ENCODE peak calls at places on chromosomes 11 and 22, in six cellular contexts. O is H1, N is HL-60, J is HCT116, K is sigmoid colon, X is suprapubic skin. Y is an unnamed sample.

GRCh38 chr11:102157219-102157618 is 47.0 kb downstream of the YAP1 start:
- DNase-seq in O (no peak), N (no peak), J (no peak), K (peak; percentile 76), X (no peak), Y (no peak)

GRCh38 chr22:50049299-50050195 is 8.6 kb downstream of the TTLL8 start:
- DNase-seq in O (no peak), N (no peak), J (no peak), K (no peak), X (no peak), Y (no peak)

GRCh38 chr11:87187930-87188329 is 150.2 kb downstream of the TMEM135 start:
- DNase-seq in O (no peak), N (no peak), J (no peak), K (no peak), X (no peak), Y (no peak)

GRCh38 chr11:27081056-27081455 is 40.4 kb downstream of the BBOX1 start:
- DNase-seq in O (no peak), N (no peak), J (no peak), K (no peak), X (no peak), Y (no peak)

GRCh38 chr11:3613998-3614741 is 27.6 kb downstream of the ART5 start:
- DNase-seq in O (no peak), N (peak; percentile 28), J (no peak), K (no peak), X (no peak), Y (no peak)

GRCh38 chr11:104433751-104434150 is 269.8 kb upstream of the PDGFD start:
- DNase-seq in O (no peak), N (no peak), J (no peak), K (no peak), X (no peak), Y (no peak)

GRCh38 chr11:18720086-18720810 is 5.7 kb downstream of the IGSF22 start:
- DNase-seq in O (no peak), N (no peak), J (no peak), K (no peak), X (no peak), Y (no peak)

GRCh38 chr11:45385423-45385822 is 99.3 kb upstream of the SYT13 start:
- DNase-seq in O (no peak), N (no peak), J (no peak), K (no peak), X (no peak), Y (no peak)

GRCh38 chr11:76166314-76166713 is 40.0 kb downstream of the WNT11 start:
- DNase-seq in O (no peak), N (no peak), J (no peak), K (no peak), X (no peak), Y (no peak)

GRCh38 chr11:69684651-69685050 is 9.5 kb upstream of the LTO1 start:
- DNase-seq in O (no peak), N (no peak), J (no peak), K (peak; percentile 49), X (peak; percentile 62), Y (no peak)

GRCh38 chr11:118277312-118277711 is 13.2 kb upstream of the MPZL2 start:
- DNase-seq in O (no peak), N (no peak), J (peak; percentile 44), K (no peak), X (no peak), Y (peak; percentile 31)

GRCh38 chr22:49923445-49923844 is 5.0 kb downstream of the CRELD2 start:
- DNase-seq in O (no peak), N (no peak), J (no peak), K (no peak), X (no peak), Y (no peak)

GRCh38 chr11:34249439-34250073 is 108.3 kb downstream of the ABTB2 start:
- DNase-seq in O (no peak), N (no peak), J (no peak), K (no peak), X (no peak), Y (no peak)

GRCh38 chr11:16989554-16989953 is 24.7 kb downstream of the PLEKHA7 start:
- DNase-seq in O (no peak), N (no peak), J (no peak), K (no peak), X (no peak), Y (no peak)

GRCh38 chr22:43257549-43257948 is 70.6 kb upstream of the TTLL12 start:
- DNase-seq in O (no peak), N (no peak), J (no peak), K (no peak), X (no peak), Y (no peak)

GRCh38 chr11:44036811-44037657 is 10.7 kb upstream of the ACCSL start:
- DNase-seq in O (peak; percentile 61), N (peak; percentile 11), J (peak; percentile 61), K (peak; percentile 93), X (peak; percentile 82), Y (no peak)

GRCh38 chr22:24290459-24290858 is 19.8 kb downstream of the SPECC1L start:
- DNase-seq in O (no peak), N (no peak), J (no peak), K (no peak), X (no peak), Y (no peak)

DNA sequence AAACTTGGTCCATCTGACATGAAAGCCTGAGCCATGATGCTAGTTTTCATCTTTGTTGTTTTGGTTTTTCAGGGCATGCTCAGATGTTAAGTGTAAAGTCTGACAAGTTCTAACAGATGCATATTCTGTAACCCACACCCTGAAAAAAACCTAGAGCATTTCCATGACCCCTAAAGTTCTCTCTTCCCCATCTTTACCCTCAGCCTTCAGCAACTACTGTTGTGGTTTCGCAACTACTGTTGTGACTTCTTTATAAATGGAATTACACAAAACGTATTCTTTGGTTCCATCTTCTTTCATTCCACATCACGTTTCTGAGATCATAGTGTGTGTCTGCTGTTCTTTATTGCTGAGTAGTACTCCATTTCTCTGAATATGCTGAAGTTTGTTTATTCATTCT is 65.1 kb upstream of the LDLRAD3 start:
- DNase-seq in O (no peak), N (peak; percentile 47), J (no peak), K (no peak), X (no peak), Y (no peak)
- TF ChIP-seq POLR2AphosphoS5 in O (no peak), N (no peak), J (no peak), K (no peak), X (no peak), Y (no peak)

DNA sequence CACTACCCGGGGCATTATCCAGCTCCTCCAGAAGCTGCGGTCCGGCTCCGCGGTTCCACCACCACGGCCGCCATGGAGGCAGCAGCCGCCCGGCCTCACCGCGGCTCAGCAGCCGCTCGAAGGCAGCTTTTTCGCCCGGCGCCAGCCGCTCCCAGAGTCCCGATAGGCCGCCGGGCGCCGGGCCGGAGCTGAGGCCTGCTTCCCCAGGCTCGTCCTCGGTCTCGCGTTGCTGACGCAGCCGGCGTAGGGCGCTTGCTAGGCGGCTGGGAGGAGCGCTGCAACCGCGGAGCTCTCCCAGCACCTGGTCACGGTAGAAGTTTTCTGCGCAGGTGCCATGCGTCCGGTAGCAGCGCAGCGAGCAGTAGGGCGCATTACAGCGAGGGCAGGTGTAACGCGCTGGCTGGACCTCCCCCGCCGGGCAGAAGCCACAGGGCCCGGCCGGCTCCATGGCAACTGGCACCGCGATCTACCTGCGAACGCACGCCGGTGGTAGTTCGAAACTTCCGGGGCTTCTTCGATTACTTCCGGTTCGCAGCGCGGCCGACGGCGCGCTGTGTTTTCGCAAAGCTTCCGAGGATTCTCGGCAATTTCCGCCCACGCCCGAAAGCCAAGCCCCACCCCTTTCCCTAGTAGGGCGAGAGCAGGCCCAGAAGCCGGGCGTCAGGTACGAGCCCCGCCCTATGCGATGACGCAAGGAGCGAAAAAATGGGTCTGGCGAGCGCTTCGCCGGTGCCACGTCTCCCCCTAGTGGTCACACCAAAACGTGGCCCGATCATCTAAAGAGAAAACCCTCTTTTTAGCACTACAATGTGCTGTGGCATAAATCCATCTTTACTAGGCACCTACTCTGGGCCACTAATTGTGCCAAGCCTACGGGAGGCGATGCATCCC is at the start of gene ZNHIT2:
- DNase-seq in O (peak; percentile 98), N (peak; percentile 98), J (peak; percentile 98), K (peak; percentile 100), X (peak; percentile 100), Y (peak; percentile 99)
- H3K27ac ChIP-seq in O (peak within 1 kb of the TSS; percentile 78), N (peak within 1 kb of the TSS; percentile 83), J (peak within 1 kb of the TSS; percentile 95), K (peak within 1 kb of the TSS; percentile 89), X (peak within 1 kb of the TSS; percentile 92), Y (peak within 1 kb of the TSS; percentile 89)

GRCh38 chr11:9568161-9568853 is 5.2 kb upstream of the WEE1 start:
- DNase-seq in O (no peak), N (no peak), J (no peak), K (no peak), X (no peak), Y (no peak)

GRCh38 chr11:9563196-9563730 is 10.2 kb upstream of the WEE1 start:
- DNase-seq in O (no peak), N (no peak), J (no peak), K (no peak), X (no peak), Y (no peak)

GRCh38 chr11:9566561-9567063 is 6.9 kb upstream of the WEE1 start:
- DNase-seq in O (no peak), N (no peak), J (no peak), K (no peak), X (no peak), Y (no peak)

GRCh38 chr11:9567401-9567800 is 6.1 kb upstream of the WEE1 start:
- DNase-seq in O (no peak), N (no peak), J (no peak), K (no peak), X (no peak), Y (no peak)

DNA sequence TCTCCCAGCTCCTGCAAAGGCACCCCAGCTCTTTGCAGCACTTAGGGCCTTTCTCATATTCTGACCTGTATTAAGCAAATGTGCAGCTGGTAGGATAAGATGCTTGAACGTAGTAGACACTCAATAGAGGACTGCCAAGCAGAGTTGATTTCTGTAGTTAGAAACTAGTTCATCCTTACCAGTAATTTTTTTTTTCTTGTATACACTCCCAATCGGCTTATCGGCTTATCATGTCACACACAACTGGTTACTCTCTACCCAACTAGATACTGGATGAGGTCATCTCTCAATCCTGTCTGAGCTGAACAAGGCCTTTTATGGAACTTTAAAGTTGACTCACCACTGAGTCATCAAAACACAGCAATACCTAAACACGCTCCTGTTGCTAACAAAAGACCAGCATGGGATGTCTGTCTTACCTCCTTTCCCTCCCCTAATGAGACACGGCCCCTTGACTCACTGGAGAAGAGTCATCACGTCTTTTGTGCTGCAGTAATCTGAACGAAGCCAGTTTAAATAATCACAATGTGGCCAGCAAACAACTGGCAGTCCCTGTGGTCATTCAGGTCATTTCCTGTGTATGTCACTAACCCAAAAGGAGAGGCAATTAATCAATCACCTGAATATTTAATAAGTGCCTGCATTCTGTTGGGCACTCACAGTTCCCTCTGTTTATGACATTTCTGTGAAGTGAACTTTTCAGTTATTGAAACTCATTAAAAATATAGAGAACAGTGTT is 7.5 kb upstream of the WEE1 start:
- DNase-seq in O (peak; percentile 60), N (peak; percentile 71), J (peak; percentile 100), K (peak; percentile 86), X (no peak), Y (peak; percentile 66)
- H3K4me3 ChIP-seq in O (no peak overlapping the region), N (no peak overlapping the region), J (peak overlapping the region; percentile 20), K (no peak overlapping the region), X (no peak overlapping the region), Y (no peak overlapping the region)

GRCh38 chr11:73833067-73833466 is 43.6 kb downstream of the COA4 start:
- DNase-seq in O (no peak), N (no peak), J (no peak), K (no peak), X (no peak), Y (no peak)

DNA sequence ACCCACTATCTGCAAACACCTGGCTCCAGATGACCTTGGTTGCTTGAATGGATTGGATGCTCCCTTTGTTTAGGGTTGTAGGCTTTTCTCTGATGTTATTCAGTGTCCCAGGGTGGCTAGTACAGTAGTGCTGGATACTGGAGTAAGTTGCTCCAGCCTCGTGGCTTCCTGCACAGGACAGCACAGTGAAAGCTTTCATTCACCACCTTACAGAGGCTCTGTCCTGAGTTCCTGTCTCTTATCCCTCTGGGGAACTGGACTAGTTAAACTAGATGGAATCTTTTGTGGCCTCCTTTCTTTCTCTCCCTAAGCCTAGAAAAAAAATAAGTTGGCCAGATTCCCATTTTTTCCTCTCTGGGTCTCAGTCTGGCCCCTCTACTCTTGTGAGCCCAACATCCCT is 42.6 kb downstream of the MRPL48 start:
- DNase-seq in O (no peak), N (no peak), J (no peak), K (no peak), X (no peak), Y (no peak)
- TF ChIP-seq POLR2AphosphoS5 in O (no peak), N (no peak), J (no peak), K (no peak), X (no peak), Y (no peak)

Y was measured in breast epithelium.